ENCODE peak calls at places on chromosomes 4 and X, in four cellular contexts. A, U, I and E are unnamed samples.

GRCh38 chr4:74674750-74675149 is 119.6 kb downstream of the BTC start:
- DNase-seq in A (no peak), U (no peak), I (no peak), E (no peak)

GRCh38 chr4:147096667-147097604 is 151.3 kb upstream of the TTC29 start:
- DNase-seq in A (no peak), U (peak), I (peak), E (peak)

GRCh38 chrX:9171841-9172240 is 137.9 kb upstream of the FAM9B start:
- DNase-seq in A (no peak), U (no peak), I (peak), E (no peak)

GRCh38 chrX:115988825-115989224 is 181.7 kb upstream of the AGTR2 start:
- DNase-seq in A (no peak), U (no peak), I (no peak), E (no peak)

GRCh38 chr4:158159054-158159717 is 13.6 kb downstream of the GASK1B start:
- DNase-seq in A (no peak), U (peak), I (peak), E (peak)

GRCh38 chr4:137674066-137674465 is 141.8 kb upstream of the PCDH18 start:
- DNase-seq in A (no peak), U (no peak), I (no peak), E (no peak)

GRCh38 chr4:176788248-176788647 is 4.5 kb downstream of the VEGFC start:
- DNase-seq in A (no peak), U (no peak), I (no peak), E (no peak)

GRCh38 chr4:986949-987688 is at the start of gene IDUA:
- DNase-seq in A (peak), U (peak), I (peak), E (no peak)

GRCh38 chr4:139607302-139608060 is 51.5 kb upstream of the SETD7 start:
- DNase-seq in A (no peak), U (no peak), I (no peak), E (no peak)

GRCh38 chr4:108636246-108636645 is 14.2 kb upstream of the OSTC start:
- DNase-seq in A (no peak), U (no peak), I (no peak), E (no peak)

GRCh38 chr4:39134674-39135073 is 47.7 kb upstream of the WDR19 start:
- DNase-seq in A (no peak), U (peak), I (no peak), E (no peak)

GRCh38 chr4:25874641-25875040 is 11.9 kb upstream of the SEL1L3 start:
- DNase-seq in A (no peak), U (no peak), I (no peak), E (no peak)

GRCh38 chr4:139188648-139189416 is 11.8 kb upstream of the ELF2 start:
- DNase-seq in A (no peak), U (no peak), I (peak), E (no peak)

GRCh38 chr4:138406881-138407280 is 164.7 kb upstream of the SLC7A11 start:
- DNase-seq in A (no peak), U (no peak), I (peak), E (peak)

GRCh38 chr4:83793481-83793880 is 257.6 kb downstream of the GPAT3 start:
- DNase-seq in A (no peak), U (no peak), I (no peak), E (no peak)

GRCh38 chrX:72273718-72274117 is 3.3 kb downstream of the RPS4X start:
- DNase-seq in A (no peak), U (no peak), I (no peak), E (no peak)
- H3K4me3 ChIP-seq in A (no peak), U (no peak), I (no peak), E (no peak)

DNA sequence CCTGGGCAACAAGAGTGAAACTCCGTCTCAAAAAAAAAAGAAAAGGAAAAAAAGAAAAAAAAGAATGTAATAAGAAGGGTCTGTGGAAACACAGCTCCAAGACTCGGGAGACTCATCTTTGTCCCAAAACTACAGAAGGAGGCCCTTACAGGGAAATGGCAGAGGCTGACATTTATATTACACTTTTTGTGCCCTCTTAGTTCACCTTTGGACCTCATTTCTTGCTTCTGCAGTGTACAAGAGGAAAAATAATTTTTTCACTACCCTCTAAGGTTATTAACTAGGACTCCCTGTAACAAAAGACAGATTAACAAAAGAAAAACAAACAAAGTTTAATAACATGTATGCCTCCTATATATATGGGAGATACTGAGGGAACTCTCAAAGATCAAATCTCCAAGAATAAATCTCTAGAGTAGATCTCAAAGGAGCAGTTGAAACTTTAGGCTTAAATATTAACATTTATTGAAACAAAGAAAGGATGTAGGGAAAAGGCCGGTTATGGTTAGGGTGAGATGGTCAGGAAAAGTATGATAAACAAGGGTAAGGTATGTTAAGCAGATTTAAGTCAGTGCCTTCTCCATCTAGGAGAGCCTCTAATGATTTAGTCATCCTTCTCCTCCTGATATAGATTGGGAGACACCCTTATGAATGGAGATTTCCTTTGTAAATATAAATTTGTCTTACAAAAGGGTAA is 121.3 kb upstream of the JADE1 start:
- DNase-seq in A (no peak), U (no peak), I (no peak), E (no peak)
- H3K4me3 ChIP-seq in A (no peak), U (no peak), I (no peak), E (no peak)

GRCh38 chr4:145494666-145495065 is 13.0 kb downstream of the SMAD1 start:
- DNase-seq in A (no peak), U (no peak), I (no peak), E (no peak)

GRCh38 chr4:145501051-145501660 is 19.5 kb downstream of the SMAD1 start:
- DNase-seq in A (no peak), U (no peak), I (no peak), E (no peak)

GRCh38 chr4:145497199-145498149 is 15.8 kb downstream of the SMAD1 start:
- DNase-seq in A (no peak), U (no peak), I (no peak), E (no peak)

GRCh38 chr4:145496292-145496691 is 14.6 kb downstream of the SMAD1 start:
- DNase-seq in A (no peak), U (no peak), I (no peak), E (no peak)

GRCh38 chr4:145498430-145498829 is 16.8 kb downstream of the SMAD1 start:
- DNase-seq in A (no peak), U (no peak), I (no peak), E (no peak)
- H3K4me3 ChIP-seq in A (no peak), U (no peak), I (no peak), E (no peak)

GRCh38 chrX:48923771-48924170 is 4.9 kb upstream of the PIM2 start:
- DNase-seq in A (peak), U (no peak), I (no peak), E (no peak)

GRCh38 chrX:48927736-48928382 is 9.0 kb upstream of the PIM2 start:
- DNase-seq in A (peak), U (no peak), I (no peak), E (no peak)

GRCh38 chrX:48924270-48924669 is 5.4 kb upstream of the PIM2 start:
- DNase-seq in A (peak), U (no peak), I (no peak), E (no peak)

DNA sequence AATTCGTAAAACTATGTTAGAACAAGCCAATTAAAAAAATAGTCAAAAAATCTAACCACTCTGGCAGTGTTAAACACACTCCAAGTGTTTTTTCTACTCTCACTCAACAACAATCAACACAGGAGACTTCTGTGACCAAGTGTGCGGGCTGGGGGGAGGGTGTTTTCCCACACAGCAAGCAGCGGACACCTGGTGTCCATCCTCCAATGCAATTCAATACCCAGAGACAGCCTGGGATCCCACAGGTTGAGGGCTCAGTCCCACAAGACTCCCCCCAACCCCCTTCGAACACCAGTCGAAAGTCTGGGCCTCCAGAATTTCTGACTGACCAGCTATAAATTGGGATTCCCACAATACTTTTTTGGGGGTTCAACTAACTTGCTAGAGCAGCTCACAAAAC is 8.3 kb upstream of the PIM2 start:
- DNase-seq in A (peak), U (no peak), I (no peak), E (no peak)
- H3K4me3 ChIP-seq in A (no peak), U (no peak), I (no peak), E (no peak)

GRCh38 chrX:107716045-107716684 is 59.4 kb downstream of the TSC22D3 start:
- DNase-seq in A (peak), U (peak), I (peak), E (no peak)

GRCh38 chrX:107712231-107713204 is 63.1 kb downstream of the TSC22D3 start:
- DNase-seq in A (peak), U (peak), I (peak), E (peak)

GRCh38 chrX:107713205-107714195 is 62.1 kb downstream of the TSC22D3 start:
- DNase-seq in A (no peak), U (no peak), I (peak), E (no peak)

GRCh38 chrX:107715331-107716044 is 60.1 kb downstream of the TSC22D3 start:
- DNase-seq in A (peak), U (no peak), I (peak), E (no peak)

DNA sequence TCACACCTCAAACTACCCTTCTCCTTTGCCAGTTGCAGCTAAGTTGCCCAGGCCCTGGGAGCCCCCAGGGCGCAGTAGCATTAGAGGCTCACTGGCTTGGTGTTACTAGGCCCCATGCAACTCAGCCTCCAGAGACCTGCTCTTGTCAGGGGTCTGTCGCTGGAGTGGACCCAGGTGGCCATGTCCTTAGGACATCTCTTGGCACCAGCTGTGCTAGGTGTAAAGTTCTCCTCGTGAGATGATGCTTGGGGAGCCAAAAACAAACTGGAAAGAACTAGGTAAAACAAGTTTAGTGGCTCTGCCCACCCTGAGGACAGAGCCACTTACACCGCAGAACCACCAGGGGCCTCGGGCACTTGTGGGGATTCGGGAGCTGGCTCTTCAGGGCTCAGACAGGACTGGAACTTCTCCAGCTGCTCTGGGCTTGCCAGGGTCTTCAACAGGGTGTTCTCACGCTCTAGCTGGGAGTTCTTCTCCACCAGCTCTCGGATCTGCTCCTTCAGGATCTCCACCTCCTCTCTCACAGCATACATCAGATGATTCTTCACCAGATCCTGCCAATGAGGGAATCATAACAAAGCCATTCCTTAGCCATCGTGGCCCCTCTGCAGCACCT is 61.3 kb downstream of the TSC22D3 start:
- DNase-seq in A (no peak), U (no peak), I (peak), E (no peak)
- H3K4me3 ChIP-seq in A (peak), U (peak), I (no peak), E (peak)

GRCh38 chr4:94207469-94208224 is at the start of gene SMARCAD1:
- DNase-seq in A (peak), U (peak), I (peak), E (peak)

GRCh38 chr4:94214703-94215360 is 7.2 kb downstream of the SMARCAD1 start:
- DNase-seq in A (no peak), U (no peak), I (no peak), E (no peak)

GRCh38 chr4:94208268-94208667 is 603 bp downstream of the SMARCAD1 start:
- DNase-seq in A (no peak), U (peak), I (no peak), E (no peak)

DNA sequence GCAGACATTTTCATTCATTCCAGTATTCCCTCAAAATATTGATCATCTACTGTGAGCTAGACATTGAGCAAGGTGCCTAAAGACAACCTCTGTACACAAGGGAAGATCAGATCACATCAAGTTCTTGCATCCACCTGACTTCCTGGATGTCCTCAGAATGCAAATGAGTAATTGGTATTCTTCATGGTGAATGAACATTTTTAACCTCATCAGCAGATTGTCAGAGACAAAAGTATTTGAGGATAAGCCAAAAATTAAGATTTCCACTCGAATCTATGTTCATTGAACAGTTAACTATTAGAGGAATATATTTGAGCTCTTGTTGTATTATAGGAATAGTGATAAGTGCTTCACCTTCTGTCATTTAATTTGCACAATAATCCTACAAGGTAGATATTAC is 1.3 kb downstream of the SMARCAD1 start:
- DNase-seq in A (no peak), U (no peak), I (no peak), E (no peak)
- H3K4me3 ChIP-seq in A (no peak), U (peak), I (peak), E (peak)

GRCh38 chrX:48966796-48967579 is 4.7 kb downstream of the KCND1 start:
- DNase-seq in A (peak), U (no peak), I (peak), E (no peak)
- H3K4me3 ChIP-seq in A (no peak), U (no peak), I (no peak), E (no peak)

GRCh38 chr4:93654276-93654675 is 174.3 kb upstream of the ATOH1 start:
- DNase-seq in A (no peak), U (no peak), I (no peak), E (no peak)

GRCh38 chr4:93660036-93660435 is 168.5 kb upstream of the ATOH1 start:
- DNase-seq in A (no peak), U (no peak), I (no peak), E (no peak)

GRCh38 chr4:93657527-93657926 is 171.0 kb upstream of the ATOH1 start:
- DNase-seq in A (no peak), U (no peak), I (no peak), E (no peak)

GRCh38 chr4:93659629-93660028 is 168.9 kb upstream of the ATOH1 start:
- DNase-seq in A (no peak), U (no peak), I (no peak), E (no peak)

DNA sequence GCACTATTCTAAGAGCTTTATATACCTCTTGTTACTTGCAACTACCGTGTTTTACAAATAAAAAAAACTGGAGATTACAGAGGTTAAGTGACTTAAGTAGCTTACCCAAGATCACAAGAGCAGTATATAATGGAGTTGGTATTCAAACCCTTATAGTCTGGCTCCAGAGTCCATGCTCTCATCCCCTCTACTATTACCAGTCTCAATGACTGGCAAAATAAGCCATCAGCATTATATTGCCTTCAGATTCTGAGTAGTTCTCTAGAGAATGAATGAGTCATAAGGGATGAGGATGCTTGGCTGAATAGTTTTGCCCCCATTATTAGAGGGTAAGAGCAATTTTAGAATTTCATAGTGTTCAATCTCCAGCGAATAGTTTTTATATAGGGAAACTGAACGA is 170.1 kb upstream of the ATOH1 start:
- DNase-seq in A (no peak), U (no peak), I (no peak), E (no peak)
- H3K4me3 ChIP-seq in A (no peak), U (no peak), I (no peak), E (no peak)

GRCh38 chrX:24235084-24235710 is 78.7 kb downstream of the SUPT20HL2 start:
- DNase-seq in A (no peak), U (no peak), I (no peak), E (no peak)
- H3K4me3 ChIP-seq in A (no peak), U (no peak), I (no peak), E (no peak)

GRCh38 chr4:6043843-6044242 is 25.6 kb upstream of the C4orf50 start:
- DNase-seq in A (peak), U (no peak), I (no peak), E (no peak)
- H3K4me3 ChIP-seq in A (no peak), U (no peak), I (no peak), E (no peak)